ENCODE peak calls at places on chromosomes 16 and 17, in eight cellular contexts. One of them, this sample, is unnamed.

GRCh38 chr16:58963479-58963878 is 229.4 kb upstream of the GOT2 start:
- DNase-seq in body of pancreas: no peak
- DNase-seq in A549: no peak
- DNase-seq in tibial nerve: no peak
- DNase-seq in sigmoid colon: no peak
- DNase-seq in thyroid gland: no peak
- DNase-seq in uterus: no peak
- DNase-seq in IMR-90: no peak
- DNase-seq in this sample: no peak

GRCh38 chr16:74997042-74997491 is 1.8 kb upstream of the ZNRF1 start:
- DNase-seq in body of pancreas: no peak
- DNase-seq in A549: no peak
- DNase-seq in tibial nerve: no peak
- DNase-seq in sigmoid colon: no peak
- DNase-seq in thyroid gland: no peak
- DNase-seq in uterus: no peak
- DNase-seq in IMR-90: no peak
- DNase-seq in this sample: no peak

GRCh38 chr16:57391708-57392107 is 12.9 kb upstream of the CCL17 start:
- DNase-seq in body of pancreas: no peak
- DNase-seq in A549: no peak
- DNase-seq in tibial nerve: no peak
- DNase-seq in sigmoid colon: no peak
- DNase-seq in thyroid gland: no peak
- DNase-seq in uterus: no peak
- DNase-seq in IMR-90: no peak
- DNase-seq in this sample: no peak

GRCh38 chr17:71063127-71063526 is 893.8 kb downstream of the KCNJ2 start:
- DNase-seq in body of pancreas: no peak
- DNase-seq in A549: no peak
- DNase-seq in tibial nerve: no peak
- DNase-seq in sigmoid colon: no peak
- DNase-seq in thyroid gland: no peak
- DNase-seq in uterus: no peak
- DNase-seq in IMR-90: no peak
- DNase-seq in this sample: no peak

GRCh38 chr16:1612320-1613111 is at the start of gene CRAMP1:
- DNase-seq in body of pancreas: peak; percentile 39
- DNase-seq in A549: peak; percentile 38
- DNase-seq in tibial nerve: no peak
- DNase-seq in sigmoid colon: peak; percentile 74
- DNase-seq in thyroid gland: no peak
- DNase-seq in uterus: no peak
- DNase-seq in IMR-90: no peak
- DNase-seq in this sample: no peak

GRCh38 chr17:18248300-18248731 is 10.2 kb downstream of the FLII start:
- DNase-seq in body of pancreas: peak; percentile 60
- DNase-seq in A549: peak; percentile 98
- DNase-seq in tibial nerve: no peak
- DNase-seq in sigmoid colon: peak; percentile 81
- DNase-seq in thyroid gland: peak; percentile 63
- DNase-seq in uterus: peak; percentile 72
- DNase-seq in IMR-90: peak; percentile 71
- DNase-seq in this sample: peak; percentile 62

GRCh38 chr17:59633658-59634359 is 14.1 kb downstream of the CLTC start:
- DNase-seq in body of pancreas: no peak
- DNase-seq in A549: no peak
- DNase-seq in tibial nerve: no peak
- DNase-seq in sigmoid colon: no peak
- DNase-seq in thyroid gland: no peak
- DNase-seq in uterus: no peak
- DNase-seq in IMR-90: no peak
- DNase-seq in this sample: no peak

GRCh38 chr17:29180051-29180787 is at the start of gene MYO18A:
- DNase-seq in body of pancreas: peak; percentile 83
- DNase-seq in A549: peak; percentile 92
- DNase-seq in tibial nerve: peak; percentile 53
- DNase-seq in sigmoid colon: peak; percentile 87
- DNase-seq in thyroid gland: peak; percentile 80
- DNase-seq in uterus: peak; percentile 81
- DNase-seq in IMR-90: peak; percentile 71
- DNase-seq in this sample: peak; percentile 39

GRCh38 chr16:11202260-11203091 is 53.5 kb downstream of the SOCS1 start:
- DNase-seq in body of pancreas: no peak
- DNase-seq in A549: no peak
- DNase-seq in tibial nerve: no peak
- DNase-seq in sigmoid colon: no peak
- DNase-seq in thyroid gland: no peak
- DNase-seq in uterus: no peak
- DNase-seq in IMR-90: peak; percentile 65
- DNase-seq in this sample: no peak

GRCh38 chr17:50697663-50698272 is 9.9 kb downstream of the ANKRD40 start:
- DNase-seq in body of pancreas: no peak
- DNase-seq in A549: no peak
- DNase-seq in tibial nerve: no peak
- DNase-seq in sigmoid colon: no peak
- DNase-seq in thyroid gland: no peak
- DNase-seq in uterus: no peak
- DNase-seq in IMR-90: no peak
- DNase-seq in this sample: no peak

GRCh38 chr17:50699410-50699809 is 8.3 kb downstream of the ANKRD40 start:
- DNase-seq in body of pancreas: no peak
- DNase-seq in A549: no peak
- DNase-seq in tibial nerve: no peak
- DNase-seq in sigmoid colon: no peak
- DNase-seq in thyroid gland: no peak
- DNase-seq in uterus: no peak
- DNase-seq in IMR-90: no peak
- DNase-seq in this sample: no peak

GRCh38 chr17:50693041-50693682 is 14.6 kb downstream of the ANKRD40 start:
- DNase-seq in body of pancreas: no peak
- DNase-seq in A549: peak; percentile 78
- DNase-seq in tibial nerve: no peak
- DNase-seq in sigmoid colon: no peak
- DNase-seq in thyroid gland: no peak
- DNase-seq in uterus: no peak
- DNase-seq in IMR-90: peak; percentile 70
- DNase-seq in this sample: no peak

GRCh38 chr17:50697076-50697475 is 10.6 kb downstream of the ANKRD40 start:
- DNase-seq in body of pancreas: no peak
- DNase-seq in A549: no peak
- DNase-seq in tibial nerve: no peak
- DNase-seq in sigmoid colon: peak; percentile 21
- DNase-seq in thyroid gland: no peak
- DNase-seq in uterus: no peak
- DNase-seq in IMR-90: no peak
- DNase-seq in this sample: no peak

DNA sequence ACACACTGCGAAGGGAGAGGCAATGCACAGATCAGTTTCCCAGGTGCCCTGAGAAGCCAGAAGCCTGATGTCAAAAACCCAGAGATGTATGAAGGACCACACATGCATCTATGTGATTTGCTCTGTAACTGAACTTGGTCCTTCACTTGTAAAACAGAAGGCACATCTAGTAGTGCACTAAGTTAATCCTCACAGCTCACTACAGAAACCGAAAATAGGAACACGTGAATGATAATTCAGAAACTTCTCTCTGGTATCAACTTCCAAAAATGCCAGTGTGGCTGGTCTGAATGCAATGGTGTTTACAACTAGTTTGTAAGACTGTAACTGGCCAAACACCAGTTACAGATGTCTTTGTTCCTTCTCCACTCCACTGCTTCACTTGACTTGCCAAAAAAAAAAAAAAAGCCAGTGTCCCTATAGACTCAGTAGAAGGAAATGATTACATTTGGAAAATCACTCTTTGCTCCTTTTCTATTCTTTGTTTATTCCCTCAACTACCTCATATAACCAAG is 11.3 kb downstream of the ANKRD40 start:
- DNase-seq in body of pancreas: no peak
- DNase-seq in A549: no peak
- DNase-seq in tibial nerve: no peak
- DNase-seq in sigmoid colon: peak; percentile 12
- DNase-seq in thyroid gland: no peak
- DNase-seq in uterus: no peak
- DNase-seq in IMR-90: no peak
- DNase-seq in this sample: no peak
- H3K27ac ChIP-seq in body of pancreas: peak overlapping the region; percentile 93
- H3K27ac ChIP-seq in A549: peak overlapping the region; percentile 98
- H3K27ac ChIP-seq in tibial nerve: no peak overlapping the region
- H3K27ac ChIP-seq in sigmoid colon: no peak overlapping the region
- H3K27ac ChIP-seq in thyroid gland: peak overlapping the region; percentile 21
- H3K27ac ChIP-seq in uterus: no peak overlapping the region
- H3K27ac ChIP-seq in IMR-90: no peak overlapping the region
- H3K27ac ChIP-seq in this sample: no peak overlapping the region

GRCh38 chr16:22299036-22299435 is 1.8 kb downstream of the POLR3E start:
- DNase-seq in body of pancreas: no peak
- DNase-seq in A549: no peak
- DNase-seq in tibial nerve: no peak
- DNase-seq in sigmoid colon: no peak
- DNase-seq in thyroid gland: no peak
- DNase-seq in uterus: no peak
- DNase-seq in IMR-90: no peak
- DNase-seq in this sample: no peak

GRCh38 chr16:22300427-22301071 is 3.3 kb downstream of the POLR3E start:
- DNase-seq in body of pancreas: peak; percentile 69
- DNase-seq in A549: peak; percentile 76
- DNase-seq in tibial nerve: no peak
- DNase-seq in sigmoid colon: peak; percentile 76
- DNase-seq in thyroid gland: peak; percentile 62
- DNase-seq in uterus: no peak
- DNase-seq in IMR-90: peak; percentile 62
- DNase-seq in this sample: peak; percentile 50

GRCh38 chr16:22297114-22297870 is at the start of gene POLR3E:
- DNase-seq in body of pancreas: peak; percentile 100
- DNase-seq in A549: peak; percentile 93
- DNase-seq in tibial nerve: peak; percentile 100
- DNase-seq in sigmoid colon: peak; percentile 99
- DNase-seq in thyroid gland: peak; percentile 100
- DNase-seq in uterus: peak; percentile 100
- DNase-seq in IMR-90: peak; percentile 95
- DNase-seq in this sample: peak; percentile 99

GRCh38 chr16:22296225-22297113 is 740 bp upstream of the POLR3E start:
- DNase-seq in body of pancreas: peak; percentile 31
- DNase-seq in A549: no peak
- DNase-seq in tibial nerve: no peak
- DNase-seq in sigmoid colon: peak; percentile 64
- DNase-seq in thyroid gland: no peak
- DNase-seq in uterus: no peak
- DNase-seq in IMR-90: no peak
- DNase-seq in this sample: no peak

GRCh38 chr16:22297871-22298733 is 893 bp downstream of the POLR3E start:
- DNase-seq in body of pancreas: peak; percentile 83
- DNase-seq in A549: peak; percentile 95
- DNase-seq in tibial nerve: peak; percentile 45
- DNase-seq in sigmoid colon: peak; percentile 85
- DNase-seq in thyroid gland: peak; percentile 63
- DNase-seq in uterus: peak; percentile 71
- DNase-seq in IMR-90: peak; percentile 98
- DNase-seq in this sample: peak; percentile 78
- TF ChIP-seq POLR2A in body of pancreas: peak; percentile 6
- TF ChIP-seq POLR2A in A549: no peak
- TF ChIP-seq POLR2A in tibial nerve: no peak
- TF ChIP-seq POLR2A in sigmoid colon: no peak
- TF ChIP-seq POLR2A in thyroid gland: peak; percentile 10
- TF ChIP-seq POLR2A in uterus: no peak
- TF ChIP-seq POLR2A in IMR-90: peak; percentile 70
- TF ChIP-seq POLR2A in this sample: no peak

GRCh38 chr17:3889613-3890012 is 3.2 kb downstream of the CAMKK1 start:
- DNase-seq in body of pancreas: no peak
- DNase-seq in A549: no peak
- DNase-seq in tibial nerve: no peak
- DNase-seq in sigmoid colon: no peak
- DNase-seq in thyroid gland: no peak
- DNase-seq in uterus: peak; percentile 45
- DNase-seq in IMR-90: no peak
- DNase-seq in this sample: no peak

GRCh38 chr17:3891626-3892094 is 1.2 kb downstream of the CAMKK1 start:
- DNase-seq in body of pancreas: no peak
- DNase-seq in A549: no peak
- DNase-seq in tibial nerve: no peak
- DNase-seq in sigmoid colon: no peak
- DNase-seq in thyroid gland: no peak
- DNase-seq in uterus: no peak
- DNase-seq in IMR-90: peak; percentile 15
- DNase-seq in this sample: no peak

GRCh38 chr17:3892095-3892998 is 506 bp downstream of the CAMKK1 start:
- DNase-seq in body of pancreas: peak; percentile 58
- DNase-seq in A549: peak; percentile 89
- DNase-seq in tibial nerve: peak; percentile 65
- DNase-seq in sigmoid colon: peak; percentile 96
- DNase-seq in thyroid gland: peak; percentile 90
- DNase-seq in uterus: peak; percentile 87
- DNase-seq in IMR-90: peak; percentile 66
- DNase-seq in this sample: peak; percentile 66

GRCh38 chr17:3890082-3890892 is 2.6 kb downstream of the CAMKK1 start:
- DNase-seq in body of pancreas: no peak
- DNase-seq in A549: peak; percentile 98
- DNase-seq in tibial nerve: peak; percentile 50
- DNase-seq in sigmoid colon: peak; percentile 97
- DNase-seq in thyroid gland: peak; percentile 91
- DNase-seq in uterus: peak; percentile 88
- DNase-seq in IMR-90: peak; percentile 91
- DNase-seq in this sample: peak; percentile 24

GRCh38 chr17:3890893-3891219 is 2.0 kb downstream of the CAMKK1 start:
- DNase-seq in body of pancreas: no peak
- DNase-seq in A549: no peak
- DNase-seq in tibial nerve: no peak
- DNase-seq in sigmoid colon: no peak
- DNase-seq in thyroid gland: no peak
- DNase-seq in uterus: no peak
- DNase-seq in IMR-90: no peak
- DNase-seq in this sample: no peak
- H3K4me1 ChIP-seq in body of pancreas: peaks cover 66% of the 10 kb centered on the region
- H3K4me1 ChIP-seq in A549: peaks cover 77% of the 10 kb centered on the region
- H3K4me1 ChIP-seq in tibial nerve: peaks cover 85% of the 10 kb centered on the region
- H3K4me1 ChIP-seq in sigmoid colon: peaks cover 80% of the 10 kb centered on the region
- H3K4me1 ChIP-seq in thyroid gland: peaks cover 80% of the 10 kb centered on the region
- H3K4me1 ChIP-seq in uterus: peaks cover 41% of the 10 kb centered on the region
- H3K4me1 ChIP-seq in IMR-90: peaks cover 44% of the 10 kb centered on the region
- H3K4me1 ChIP-seq in this sample: peaks cover 39% of the 10 kb centered on the region

DNA sequence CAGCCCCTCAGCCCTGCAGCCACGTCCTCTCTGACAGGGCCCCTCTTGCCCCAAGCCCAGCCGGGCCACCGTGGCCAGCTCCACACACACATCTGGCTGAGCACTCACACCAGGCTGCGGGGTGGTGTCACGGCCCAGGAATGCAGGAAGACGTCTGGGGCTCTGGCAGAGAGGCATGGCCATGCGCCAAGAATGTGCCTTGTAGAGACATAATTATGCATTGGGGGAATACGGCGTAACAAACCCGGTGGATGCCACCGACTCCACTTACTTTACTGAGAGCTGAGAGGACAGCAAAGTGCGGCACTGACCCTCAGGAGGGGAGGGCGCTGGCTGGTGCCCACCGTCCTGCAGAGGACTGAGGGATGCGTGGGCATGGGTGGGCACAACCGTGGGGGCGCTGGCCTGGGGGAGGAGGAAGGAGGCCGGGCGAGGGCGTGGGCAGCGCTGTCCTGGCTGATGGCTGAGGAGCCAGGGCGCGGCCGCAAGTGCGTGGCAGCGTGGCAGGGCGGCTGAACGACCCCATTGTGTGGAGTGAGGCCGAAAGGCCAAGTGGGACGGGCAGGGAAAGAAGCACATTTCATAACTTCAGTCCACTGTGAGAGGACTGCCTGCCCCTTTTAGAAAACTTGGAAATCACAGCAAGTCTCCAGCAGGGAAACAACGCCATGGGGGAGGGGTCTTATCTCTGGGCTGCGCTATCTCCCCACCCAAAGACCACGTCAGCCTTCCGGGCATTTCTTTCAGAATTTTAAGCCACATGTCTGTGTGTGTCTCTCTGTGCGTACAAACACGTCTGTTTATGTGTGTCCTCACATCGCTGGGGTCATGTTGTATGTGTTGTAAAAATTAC is 30.6 kb downstream of the METRNL start:
- DNase-seq in body of pancreas: peak; percentile 86
- DNase-seq in A549: peak; percentile 94
- DNase-seq in tibial nerve: peak; percentile 93
- DNase-seq in sigmoid colon: peak; percentile 96
- DNase-seq in thyroid gland: peak; percentile 99
- DNase-seq in uterus: peak; percentile 74
- DNase-seq in IMR-90: peak; percentile 97
- DNase-seq in this sample: peak; percentile 57
- H3K27ac ChIP-seq in body of pancreas: peak overlapping the region; percentile 77
- H3K27ac ChIP-seq in A549: peak overlapping the region; percentile 92
- H3K27ac ChIP-seq in tibial nerve: peak overlapping the region; percentile 73
- H3K27ac ChIP-seq in sigmoid colon: peak overlapping the region; percentile 75
- H3K27ac ChIP-seq in thyroid gland: peak overlapping the region; percentile 76
- H3K27ac ChIP-seq in uterus: peak overlapping the region; percentile 30
- H3K27ac ChIP-seq in IMR-90: peak overlapping the region; percentile 89
- H3K27ac ChIP-seq in this sample: no peak overlapping the region